ENCODE peak calls at places on chromosome 15, in four cellular contexts. B is SHP77, J is activated gamma-delta T cell, L is cerebellum. D is an unnamed sample.

GRCh38 chr15:29938701-29939340 is 116.6 kb upstream of the TJP1 start:
- DNase-seq in B (no peak), J (no peak), L (no peak), D (no peak)

GRCh38 chr15:42608110-42608531 is 32.7 kb downstream of the STARD9 start:
- DNase-seq in B (no peak), L (no peak), J (no peak), D (no peak)

GRCh38 chr15:52558196-52558595 is 10.6 kb downstream of the ARPP19 start:
- DNase-seq in L (no peak), J (no peak), B (no peak), D (no peak)

GRCh38 chr15:63950911-63951481 is 95.3 kb downstream of the DAPK2 start:
- DNase-seq in B (no peak), L (no peak), J (no peak), D (no peak)

GRCh38 chr15:74010929-74011540 is 16.5 kb downstream of the PML start:
- DNase-seq in L (no peak), B (no peak), J (no peak), D (no peak)

GRCh38 chr15:77577350-77577749 is 55.4 kb downstream of the LINGO1 start:
- DNase-seq in J (no peak), L (peak; percentile 37), B (no peak), D (no peak)

GRCh38 chr15:51377038-51377761 is 35.7 kb downstream of the GLDN start:
- DNase-seq in J (no peak), B (no peak), L (no peak), D (no peak)

GRCh38 chr15:97521894-97522293 is 438.6 kb upstream of the ARRDC4 start:
- DNase-seq in B (no peak), L (no peak), J (no peak), D (no peak)

GRCh38 chr15:57554063-57554820 is 37.5 kb upstream of the MYZAP start:
- DNase-seq in L (peak; percentile 18), B (peak; percentile 80), J (no peak), D (no peak)

GRCh38 chr15:42547926-42548257 is 701 bp downstream of the LRRC57 start:
- DNase-seq in L (no peak), B (no peak), J (no peak), D (no peak)

GRCh38 chr15:60994842-60995495 is 234.1 kb downstream of the RORA start:
- DNase-seq in J (no peak), L (peak; percentile 53), B (peak; percentile 10), D (no peak)

GRCh38 chr15:67409175-67409574 is 111.8 kb upstream of the C15orf61 start:
- DNase-seq in L (no peak), B (no peak), J (no peak), D (no peak)

GRCh38 chr15:72961326-72961725 is 90.9 kb upstream of the NEO1 start:
- DNase-seq in J (no peak), B (no peak), L (peak; percentile 73), D (no peak)

GRCh38 chr15:29128671-29129070 is 141.0 kb downstream of the NSMCE3 start:
- DNase-seq in L (no peak), B (no peak), J (no peak), D (no peak)